ENCODE peak calls at places on chromosomes 13 and 19, in seven cellular contexts. One of them, this sample, is unnamed.
A peak's percentile ranks its signal among the peaks of the same experiment; 100 is the strongest.

GRCh38 chr19:3575260-3575741 is 2.6 kb downstream of the HMG20B start:
- DNase-seq in fibroblast of lung: no peak
- DNase-seq in mesendoderm: peak; percentile 80
- DNase-seq in left ventricle myocardium inferior: no peak
- DNase-seq in GM12878: no peak
- DNase-seq in astrocyte: no peak
- DNase-seq in body of pancreas: no peak
- DNase-seq in this sample: no peak

GRCh38 chr19:29540128-29540527 is 14.3 kb downstream of the VSTM2B start:
- DNase-seq in fibroblast of lung: no peak
- DNase-seq in mesendoderm: no peak
- DNase-seq in left ventricle myocardium inferior: no peak
- DNase-seq in GM12878: no peak
- DNase-seq in astrocyte: no peak
- DNase-seq in body of pancreas: no peak
- DNase-seq in this sample: no peak

GRCh38 chr19:34639491-34640085 is 37.4 kb downstream of the SCGB2B2 start:
- DNase-seq in fibroblast of lung: peak; percentile 48
- DNase-seq in mesendoderm: peak; percentile 77
- DNase-seq in left ventricle myocardium inferior: no peak
- DNase-seq in GM12878: peak; percentile 13
- DNase-seq in astrocyte: peak; percentile 20
- DNase-seq in body of pancreas: peak; percentile 63
- DNase-seq in this sample: peak; percentile 49

GRCh38 chr13:113936166-113936565 is 37.7 kb downstream of the C13orf46 start:
- DNase-seq in fibroblast of lung: no peak
- DNase-seq in mesendoderm: no peak
- DNase-seq in left ventricle myocardium inferior: no peak
- DNase-seq in GM12878: no peak
- DNase-seq in astrocyte: no peak
- DNase-seq in body of pancreas: peak; percentile 10
- DNase-seq in this sample: no peak

GRCh38 chr13:37406031-37406430 is 192.5 kb downstream of the POSTN start:
- DNase-seq in fibroblast of lung: no peak
- DNase-seq in mesendoderm: no peak
- DNase-seq in left ventricle myocardium inferior: no peak
- DNase-seq in GM12878: no peak
- DNase-seq in astrocyte: no peak
- DNase-seq in body of pancreas: no peak
- DNase-seq in this sample: no peak

GRCh38 chr19:15538774-15539173 is 30.4 kb downstream of the CYP4F22 start:
- DNase-seq in fibroblast of lung: no peak
- DNase-seq in mesendoderm: no peak
- DNase-seq in left ventricle myocardium inferior: no peak
- DNase-seq in GM12878: no peak
- DNase-seq in astrocyte: no peak
- DNase-seq in body of pancreas: no peak
- DNase-seq in this sample: no peak

GRCh38 chr13:100497394-100497793 is 91.2 kb downstream of the GGACT start:
- DNase-seq in fibroblast of lung: peak; percentile 76
- DNase-seq in mesendoderm: peak; percentile 40
- DNase-seq in left ventricle myocardium inferior: no peak
- DNase-seq in GM12878: no peak
- DNase-seq in astrocyte: peak; percentile 71
- DNase-seq in body of pancreas: no peak
- DNase-seq in this sample: no peak

GRCh38 chr19:7287716-7288115 is 6.5 kb downstream of the INSR start:
- DNase-seq in fibroblast of lung: no peak
- DNase-seq in mesendoderm: no peak
- DNase-seq in left ventricle myocardium inferior: no peak
- DNase-seq in GM12878: no peak
- DNase-seq in astrocyte: no peak
- DNase-seq in body of pancreas: peak; percentile 35
- DNase-seq in this sample: no peak

GRCh38 chr13:44159633-44160279 is 213.9 kb upstream of the SERP2 start:
- DNase-seq in fibroblast of lung: peak; percentile 51
- DNase-seq in mesendoderm: no peak
- DNase-seq in left ventricle myocardium inferior: no peak
- DNase-seq in GM12878: no peak
- DNase-seq in astrocyte: no peak
- DNase-seq in body of pancreas: no peak
- DNase-seq in this sample: no peak

GRCh38 chr19:54179921-54180452 is 7.0 kb upstream of the TMC4 start:
- DNase-seq in fibroblast of lung: peak; percentile 64
- DNase-seq in mesendoderm: peak; percentile 99
- DNase-seq in left ventricle myocardium inferior: no peak
- DNase-seq in GM12878: no peak
- DNase-seq in astrocyte: peak; percentile 48
- DNase-seq in body of pancreas: no peak
- DNase-seq in this sample: no peak

GRCh38 chr19:8528500-8528899 is 14.5 kb upstream of the ZNF414 start:
- DNase-seq in fibroblast of lung: no peak
- DNase-seq in mesendoderm: no peak
- DNase-seq in left ventricle myocardium inferior: no peak
- DNase-seq in GM12878: no peak
- DNase-seq in astrocyte: no peak
- DNase-seq in body of pancreas: no peak
- DNase-seq in this sample: no peak

GRCh38 chr13:92806215-92806614 is 420.4 kb upstream of the GPC6 start:
- DNase-seq in fibroblast of lung: peak; percentile 26
- DNase-seq in mesendoderm: no peak
- DNase-seq in left ventricle myocardium inferior: no peak
- DNase-seq in GM12878: no peak
- DNase-seq in astrocyte: peak; percentile 14
- DNase-seq in body of pancreas: no peak
- DNase-seq in this sample: no peak

GRCh38 chr13:73334459-73334858 is 275.7 kb downstream of the KLF5 start:
- DNase-seq in fibroblast of lung: no peak
- DNase-seq in mesendoderm: no peak
- DNase-seq in left ventricle myocardium inferior: no peak
- DNase-seq in GM12878: no peak
- DNase-seq in astrocyte: no peak
- DNase-seq in body of pancreas: no peak
- DNase-seq in this sample: no peak
- H3K27ac ChIP-seq in fibroblast of lung: no peak overlapping the region
- H3K27ac ChIP-seq in mesendoderm: no peak overlapping the region
- H3K27ac ChIP-seq in left ventricle myocardium inferior: no peak overlapping the region
- H3K27ac ChIP-seq in GM12878: no peak overlapping the region
- H3K27ac ChIP-seq in astrocyte: no peak overlapping the region
- H3K27ac ChIP-seq in body of pancreas: no peak overlapping the region
- H3K27ac ChIP-seq in this sample: no peak overlapping the region

GRCh38 chr19:57321164-57321563 is 892 bp downstream of the ZNF543 start:
- DNase-seq in fibroblast of lung: no peak
- DNase-seq in mesendoderm: no peak
- DNase-seq in left ventricle myocardium inferior: no peak
- DNase-seq in GM12878: no peak
- DNase-seq in astrocyte: no peak
- DNase-seq in body of pancreas: no peak
- DNase-seq in this sample: no peak

GRCh38 chr19:57320180-57321084 is at the start of gene ZNF543:
- DNase-seq in fibroblast of lung: peak; percentile 96
- DNase-seq in mesendoderm: peak; percentile 98
- DNase-seq in left ventricle myocardium inferior: peak; percentile 97
- DNase-seq in GM12878: peak; percentile 77
- DNase-seq in astrocyte: peak; percentile 93
- DNase-seq in body of pancreas: peak; percentile 91
- DNase-seq in this sample: peak; percentile 83

GRCh38 chr19:57319869-57320179 is 448 bp upstream of the ZNF543 start:
- DNase-seq in fibroblast of lung: no peak
- DNase-seq in mesendoderm: no peak
- DNase-seq in left ventricle myocardium inferior: no peak
- DNase-seq in GM12878: no peak
- DNase-seq in astrocyte: no peak
- DNase-seq in body of pancreas: no peak
- DNase-seq in this sample: no peak

GRCh38 chr19:57314146-57314545 is 6.1 kb upstream of the ZNF543 start:
- DNase-seq in fibroblast of lung: no peak
- DNase-seq in mesendoderm: no peak
- DNase-seq in left ventricle myocardium inferior: no peak
- DNase-seq in GM12878: no peak
- DNase-seq in astrocyte: no peak
- DNase-seq in body of pancreas: no peak
- DNase-seq in this sample: no peak

GRCh38 chr19:57317503-57317902 is 2.8 kb upstream of the ZNF543 start:
- DNase-seq in fibroblast of lung: no peak
- DNase-seq in mesendoderm: no peak
- DNase-seq in left ventricle myocardium inferior: no peak
- DNase-seq in GM12878: no peak
- DNase-seq in astrocyte: no peak
- DNase-seq in body of pancreas: no peak
- DNase-seq in this sample: no peak
- H3K4me1 ChIP-seq in fibroblast of lung: no peaks in the 10 kb centered on the region
- H3K4me1 ChIP-seq in mesendoderm: peaks cover 2% of the 10 kb centered on the region
- H3K4me1 ChIP-seq in left ventricle myocardium inferior: peaks cover 27% of the 10 kb centered on the region
- H3K4me1 ChIP-seq in GM12878: peaks cover 3% of the 10 kb centered on the region
- H3K4me1 ChIP-seq in astrocyte: peaks cover 9% of the 10 kb centered on the region
- H3K4me1 ChIP-seq in body of pancreas: peaks cover 24% of the 10 kb centered on the region
- H3K4me1 ChIP-seq in this sample: peaks cover 18% of the 10 kb centered on the region

GRCh38 chr13:27257233-27257568 is 5.8 kb downstream of the RPL21 start:
- DNase-seq in fibroblast of lung: no peak
- DNase-seq in mesendoderm: no peak
- DNase-seq in left ventricle myocardium inferior: no peak
- DNase-seq in GM12878: no peak
- DNase-seq in astrocyte: no peak
- DNase-seq in body of pancreas: no peak
- DNase-seq in this sample: no peak
- H3K36me3 ChIP-seq in fibroblast of lung: peaks cover 2% of the 10 kb centered on the region
- H3K36me3 ChIP-seq in mesendoderm: peaks cover 6% of the 10 kb centered on the region
- H3K36me3 ChIP-seq in left ventricle myocardium inferior: peaks cover 69% of the 10 kb centered on the region
- H3K36me3 ChIP-seq in GM12878: peaks cover 6% of the 10 kb centered on the region
- H3K36me3 ChIP-seq in astrocyte: peaks cover 43% of the 10 kb centered on the region
- H3K36me3 ChIP-seq in body of pancreas: no peaks in the 10 kb centered on the region
- H3K36me3 ChIP-seq in this sample: peaks cover 48% of the 10 kb centered on the region

DNA sequence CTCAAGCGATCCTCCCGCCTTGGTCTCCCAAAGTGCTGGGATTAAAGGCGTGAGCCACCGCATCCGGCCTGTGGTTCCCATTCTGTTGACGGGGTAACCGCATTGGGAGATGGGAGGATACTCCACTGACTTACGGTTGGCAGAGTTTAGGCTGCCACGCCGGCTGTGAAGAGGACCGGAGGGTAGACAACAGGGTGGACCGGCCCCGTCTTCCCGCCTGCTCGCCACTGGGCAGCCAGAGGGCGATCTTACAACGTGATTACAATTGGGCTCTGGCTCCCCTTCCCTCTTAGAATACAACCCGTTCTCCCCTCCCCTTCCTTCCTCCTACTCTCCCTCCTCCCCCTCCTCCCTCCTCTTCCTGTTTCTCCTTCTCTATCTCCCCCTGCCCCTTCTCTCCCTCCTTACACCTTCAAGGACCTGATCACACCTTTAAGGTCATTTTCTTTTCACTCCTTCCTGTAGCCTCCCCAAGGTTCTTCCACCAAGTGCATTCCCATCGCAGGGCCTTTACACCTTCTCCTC is 957 bp upstream of the CCDC194 start:
- DNase-seq in fibroblast of lung: peak; percentile 52
- DNase-seq in mesendoderm: peak; percentile 94
- DNase-seq in left ventricle myocardium inferior: peak; percentile 68
- DNase-seq in GM12878: no peak
- DNase-seq in astrocyte: peak; percentile 29
- DNase-seq in body of pancreas: no peak
- DNase-seq in this sample: peak; percentile 58
- H3K27ac ChIP-seq in fibroblast of lung: no peak overlapping the region
- H3K27ac ChIP-seq in mesendoderm: peak overlapping the region; percentile 63
- H3K27ac ChIP-seq in left ventricle myocardium inferior: peak overlapping the region; percentile 18
- H3K27ac ChIP-seq in GM12878: no peak overlapping the region
- H3K27ac ChIP-seq in astrocyte: no peak overlapping the region
- H3K27ac ChIP-seq in body of pancreas: no peak overlapping the region
- H3K27ac ChIP-seq in this sample: no peak overlapping the region

GRCh38 chr19:56088454-56089215 is 32.5 kb downstream of the ZNF787 start:
- DNase-seq in fibroblast of lung: no peak
- DNase-seq in mesendoderm: no peak
- DNase-seq in left ventricle myocardium inferior: no peak
- DNase-seq in GM12878: no peak
- DNase-seq in astrocyte: no peak
- DNase-seq in body of pancreas: no peak
- DNase-seq in this sample: no peak

GRCh38 chr19:56084835-56085536 is 36.1 kb downstream of the ZNF787 start:
- DNase-seq in fibroblast of lung: no peak
- DNase-seq in mesendoderm: no peak
- DNase-seq in left ventricle myocardium inferior: no peak
- DNase-seq in GM12878: no peak
- DNase-seq in astrocyte: no peak
- DNase-seq in body of pancreas: no peak
- DNase-seq in this sample: no peak

GRCh38 chr19:56087647-56088346 is 33.3 kb downstream of the ZNF787 start:
- DNase-seq in fibroblast of lung: no peak
- DNase-seq in mesendoderm: no peak
- DNase-seq in left ventricle myocardium inferior: no peak
- DNase-seq in GM12878: no peak
- DNase-seq in astrocyte: no peak
- DNase-seq in body of pancreas: no peak
- DNase-seq in this sample: no peak

GRCh38 chr19:56085571-56086275 is 35.4 kb downstream of the ZNF787 start:
- DNase-seq in fibroblast of lung: no peak
- DNase-seq in mesendoderm: no peak
- DNase-seq in left ventricle myocardium inferior: no peak
- DNase-seq in GM12878: no peak
- DNase-seq in astrocyte: no peak
- DNase-seq in body of pancreas: no peak
- DNase-seq in this sample: no peak

DNA sequence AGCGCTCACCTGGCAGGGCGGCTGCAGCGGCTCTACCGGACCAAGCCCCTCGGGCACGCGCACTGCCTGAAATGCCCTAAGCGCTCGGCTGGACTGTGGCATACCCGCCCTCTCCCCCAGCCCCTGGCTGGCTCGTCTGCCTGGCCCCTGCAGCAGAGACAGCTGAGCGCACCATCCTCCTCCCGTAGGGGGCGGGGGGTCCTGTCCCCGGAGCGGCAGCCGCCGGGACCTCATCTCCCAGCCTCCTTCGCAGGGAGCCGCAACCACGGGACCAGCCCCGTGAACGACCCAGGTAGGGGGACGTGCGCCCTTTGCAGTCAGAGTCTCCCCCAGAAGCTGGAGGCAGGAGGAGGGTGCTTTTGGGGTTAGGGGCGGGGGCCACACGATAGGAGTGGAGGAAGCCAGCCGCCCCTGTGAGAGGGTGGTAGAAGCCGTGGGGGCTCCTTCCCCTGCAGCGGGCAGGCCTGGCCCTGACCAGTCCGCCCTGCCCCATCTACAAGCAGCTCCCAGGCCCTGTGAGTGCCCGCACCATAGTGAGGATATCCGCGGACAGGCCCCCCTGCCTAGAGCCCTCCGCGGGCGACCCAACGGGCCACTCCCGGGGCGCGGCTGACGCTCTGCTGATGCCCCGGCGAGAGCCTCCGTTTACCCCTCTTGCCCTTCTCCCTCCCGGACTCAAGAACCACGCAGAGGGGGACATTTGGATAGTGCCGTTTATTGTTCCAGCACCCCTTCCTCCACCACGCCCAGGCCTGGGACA is 34.2 kb downstream of the ZNF787 start:
- DNase-seq in fibroblast of lung: no peak
- DNase-seq in mesendoderm: no peak
- DNase-seq in left ventricle myocardium inferior: no peak
- DNase-seq in GM12878: no peak
- DNase-seq in astrocyte: no peak
- DNase-seq in body of pancreas: no peak
- DNase-seq in this sample: no peak
- H3K4me1 ChIP-seq in fibroblast of lung: no peaks in the 10 kb centered on the region
- H3K4me1 ChIP-seq in mesendoderm: peaks cover 3% of the 10 kb centered on the region
- H3K4me1 ChIP-seq in left ventricle myocardium inferior: peaks cover 39% of the 10 kb centered on the region
- H3K4me1 ChIP-seq in GM12878: no peaks in the 10 kb centered on the region
- H3K4me1 ChIP-seq in astrocyte: peaks cover 9% of the 10 kb centered on the region
- H3K4me1 ChIP-seq in body of pancreas: no peaks in the 10 kb centered on the region
- H3K4me1 ChIP-seq in this sample: no peaks in the 10 kb centered on the region

GRCh38 chr19:13958043-13958442 is 5.7 kb downstream of the DCAF15 start:
- DNase-seq in fibroblast of lung: no peak
- DNase-seq in mesendoderm: no peak
- DNase-seq in left ventricle myocardium inferior: no peak
- DNase-seq in GM12878: no peak
- DNase-seq in astrocyte: no peak
- DNase-seq in body of pancreas: no peak
- DNase-seq in this sample: no peak
- H3K36me3 ChIP-seq in fibroblast of lung: peaks cover 35% of the 10 kb centered on the region
- H3K36me3 ChIP-seq in mesendoderm: peaks cover 7% of the 10 kb centered on the region
- H3K36me3 ChIP-seq in left ventricle myocardium inferior: peaks cover 84% of the 10 kb centered on the region
- H3K36me3 ChIP-seq in GM12878: peaks cover 27% of the 10 kb centered on the region
- H3K36me3 ChIP-seq in astrocyte: peaks cover 6% of the 10 kb centered on the region
- H3K36me3 ChIP-seq in body of pancreas: peaks cover 6% of the 10 kb centered on the region
- H3K36me3 ChIP-seq in this sample: peaks cover 83% of the 10 kb centered on the region

This sample was measured in naive thymus-derived CD4-positive, alpha-beta T cell.